ENCODE peak calls at places on chromosomes 1 and 21, in seven cellular contexts. C, T, E, K, U, N and H are unnamed samples.

GRCh38 chr1:155322571-155322952 is 1.9 kb downstream of the RUSC1 start:
- DNase-seq in C (no peak), T (no peak), E (peak; percentile 19), K (peak; percentile 49), U (no peak), N (no peak), H (peak; percentile 41)

GRCh38 chr1:229121845-229122436 is 149.0 kb upstream of the RAB4A start:
- DNase-seq in C (no peak), T (no peak), E (no peak), K (no peak), U (no peak), N (no peak), H (no peak)

GRCh38 chr1:203169770-203170520 is 5.7 kb downstream of the MYBPH start:
- DNase-seq in C (no peak), T (no peak), E (no peak), K (no peak), U (no peak), N (no peak), H (no peak)

GRCh38 chr1:165408518-165408917 is 36.4 kb downstream of the RXRG start:
- DNase-seq in C (no peak), T (no peak), E (peak; percentile 19), K (peak; percentile 75), U (no peak), N (peak; percentile 4), H (peak; percentile 39)

GRCh38 chr1:219518168-219518905 is 94.6 kb downstream of the ZC3H11B start:
- DNase-seq in C (no peak), T (no peak), E (peak; percentile 27), K (no peak), U (no peak), N (peak; percentile 63), H (peak; percentile 24)

GRCh38 chr1:206633708-206634121 is 1.6 kb upstream of the DYRK3 start:
- DNase-seq in C (no peak), T (no peak), E (no peak), K (no peak), U (no peak), N (peak; percentile 74), H (no peak)

GRCh38 chr21:32558131-32558530 is 27.2 kb downstream of the TCP10L start:
- DNase-seq in C (no peak), T (no peak), E (no peak), K (no peak), U (no peak), N (no peak), H (no peak)

GRCh38 chr1:111236379-111236778 is 8.9 kb downstream of the CHI3L2 start:
- DNase-seq in C (no peak), T (no peak), E (no peak), K (no peak), U (no peak), N (no peak), H (no peak)

GRCh38 chr1:78688701-78689100 is 39.1 kb downstream of the IFI44 start:
- DNase-seq in C (no peak), T (no peak), E (peak; percentile 39), K (peak; percentile 20), U (no peak), N (peak; percentile 41), H (peak; percentile 3)

GRCh38 chr21:39137248-39138186 is 45.7 kb downstream of the PSMG1 start:
- DNase-seq in C (no peak), T (no peak), E (peak; percentile 26), K (no peak), U (no peak), N (no peak), H (peak; percentile 56)

GRCh38 chr1:9590201-9590600 is 1.5 kb downstream of the TMEM201 start:
- DNase-seq in C (no peak), T (no peak), E (no peak), K (no peak), U (no peak), N (no peak), H (no peak)

GRCh38 chr1:52668711-52669110 is 29.4 kb downstream of the COA7 start:
- DNase-seq in C (no peak), T (no peak), E (no peak), K (no peak), U (no peak), N (no peak), H (no peak)